ENCODE peak calls at places on chromosomes 12 and 14, in four cellular contexts. Y is GM12878, C is H1, V is K562. A is an unnamed sample.

GRCh38 chr12:50103767-50104321 is at the start of gene GPD1:
- DNase-seq in Y (no peak), V (peak; percentile 76), C (no peak), A (no peak)

GRCh38 chr12:43306066-43306465 is 245.9 kb downstream of the ADAMTS20 start:
- DNase-seq in V (no peak), C (no peak), Y (no peak), A (no peak)

GRCh38 chr14:52885230-52885629 is 65.6 kb downstream of the FERMT2 start:
- DNase-seq in Y (no peak), C (no peak), V (no peak), A (no peak)

GRCh38 chr14:90062852-90063539 is 1.2 kb downstream of the KCNK13 start:
- DNase-seq in Y (no peak), V (no peak), C (no peak), A (no peak)

GRCh38 chr12:92078167-92079053 is 67.2 kb downstream of the BTG1 start:
- DNase-seq in C (no peak), Y (no peak), V (peak; percentile 83), A (no peak)

GRCh38 chr14:67237591-67237990 is 3.6 kb upstream of the PALS1 start:
- DNase-seq in C (no peak), Y (no peak), V (no peak), A (no peak)

GRCh38 chr12:113269257-113269943 is 48.1 kb downstream of the TPCN1 start:
- DNase-seq in Y (no peak), C (no peak), V (no peak), A (no peak)

GRCh38 chr12:60602601-60603000 is 1006.8 kb downstream of the SLC16A7 start:
- DNase-seq in C (no peak), V (no peak), Y (no peak), A (no peak)

GRCh38 chr12:10272466-10272865 is 35.2 kb upstream of the KLRD1 start:
- DNase-seq in V (no peak), C (no peak), Y (no peak), A (no peak)

GRCh38 chr12:22340143-22340542 is 5.6 kb upstream of the ST8SIA1 start:
- DNase-seq in Y (no peak), V (no peak), C (no peak), A (no peak)

GRCh38 chr12:89469361-89469760 is 55.2 kb downstream of the GALNT4 start:
- DNase-seq in C (no peak), V (no peak), Y (no peak), A (no peak)

GRCh38 chr12:110726018-110726417 is 16.7 kb downstream of the PPP1CC start:
- DNase-seq in V (no peak), C (no peak), Y (no peak), A (no peak)

GRCh38 chr14:101333335-101334280 is 227.7 kb upstream of the DIO3 start:
- DNase-seq in V (no peak), C (no peak), Y (no peak), A (no peak)

GRCh38 chr12:93419388-93420034 is 22.2 kb downstream of the UBE2N start:
- DNase-seq in Y (no peak), V (peak; percentile 53), C (no peak), A (no peak)

GRCh38 chr12:106766393-106766826 is 8.1 kb upstream of the RIC8B start:
- DNase-seq in Y (no peak), V (peak; percentile 40), C (no peak), A (no peak)

GRCh38 chr14:86604546-86604945 is 1074.6 kb downstream of the FLRT2 start:
- DNase-seq in C (no peak), Y (no peak), V (no peak), A (no peak)

GRCh38 chr12:17478908-17479673 is 610.9 kb downstream of the RERGL start:
- DNase-seq in V (no peak), Y (no peak), C (no peak), A (no peak)

GRCh38 chr12:48750769-48751356 is 34.4 kb upstream of the CCNT1 start:
- DNase-seq in V (no peak), Y (no peak), C (no peak), A (no peak)

GRCh38 chr12:68624933-68625332 is 14.2 kb downstream of the RAP1B start:
- DNase-seq in V (no peak), C (no peak), Y (no peak), A (no peak)

GRCh38 chr12:94644141-94644575 is 6.2 kb downstream of the TMCC3 start:
- DNase-seq in C (no peak), Y (peak; percentile 26), V (no peak), A (no peak)

GRCh38 chr12:71876400-71876799 is 36.8 kb downstream of the TBC1D15 start:
- DNase-seq in Y (no peak), V (no peak), C (no peak), A (no peak)

DNA sequence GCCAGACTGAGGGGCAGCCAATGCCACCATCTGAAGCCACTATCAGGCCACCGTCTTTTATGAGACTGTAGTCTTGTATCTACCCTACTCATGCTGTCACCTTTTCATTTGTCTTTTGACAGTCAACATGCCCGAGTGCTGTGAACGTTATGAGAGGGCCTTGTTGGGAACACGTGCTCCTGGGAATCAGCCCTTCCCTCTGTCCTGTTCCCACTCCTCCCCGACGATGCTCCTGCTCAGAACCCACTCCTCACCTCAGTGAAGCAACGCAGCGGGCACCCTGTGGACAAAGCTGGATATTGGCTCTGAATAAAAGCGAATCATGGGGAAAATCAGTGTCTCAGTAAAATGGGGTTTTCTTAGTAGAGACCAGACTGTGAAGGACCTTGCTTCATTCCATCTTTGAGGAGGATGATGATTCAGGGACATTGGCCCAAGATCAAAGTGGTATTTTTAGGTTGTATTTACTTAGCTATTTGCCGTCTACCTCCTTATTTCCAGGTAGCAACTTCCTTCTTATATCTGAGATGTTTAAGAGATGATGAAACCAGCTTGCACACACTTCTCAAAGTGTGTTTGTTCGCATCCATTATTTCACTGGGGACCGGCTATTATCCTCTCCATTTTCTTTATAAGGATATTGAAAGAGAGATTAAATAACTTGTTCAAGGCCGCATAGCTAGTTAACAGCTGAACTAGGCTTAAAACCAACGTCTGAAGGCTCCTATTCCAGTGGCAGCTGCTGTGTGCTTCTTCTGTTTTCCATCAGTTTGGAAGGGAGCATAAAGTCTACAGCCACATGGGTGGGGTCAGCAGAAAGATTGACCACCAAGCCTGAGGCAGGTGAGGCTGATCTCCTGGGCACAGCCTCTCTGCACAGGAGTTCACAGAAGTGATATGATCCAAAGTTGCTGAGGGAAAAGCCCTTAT is 43.9 kb upstream of the CTDSP2 start:
- DNase-seq in C (no peak), Y (no peak), V (no peak), A (no peak)
- TF ChIP-seq POLR2AphosphoS5 in C (no peak), Y (no peak), V (no peak), A (no peak)

GRCh38 chr12:563250-563781 is 99.9 kb downstream of the NINJ2 start:
- DNase-seq in V (no peak), Y (no peak), C (no peak), A (no peak)
- TF ChIP-seq TAF1 in V (no peak), Y (no peak), C (no peak), A (no peak)

GRCh38 chr12:45214739-45215418 is 1.0 kb upstream of the ANO6 start:
- DNase-seq in Y (no peak), C (no peak), V (no peak), A (no peak)

GRCh38 chr12:45216983-45217485 is 1.1 kb downstream of the ANO6 start:
- DNase-seq in C (no peak), V (no peak), Y (no peak), A (no peak)

GRCh38 chr12:45216297-45216982 is 545 bp downstream of the ANO6 start:
- DNase-seq in Y (no peak), C (no peak), V (peak; percentile 65), A (peak; percentile 44)

GRCh38 chr12:45214071-45214470 is 1.8 kb upstream of the ANO6 start:
- DNase-seq in C (no peak), Y (no peak), V (no peak), A (no peak)

GRCh38 chr12:45215419-45216296 is at the start of gene ANO6:
- DNase-seq in Y (peak; percentile 76), C (no peak), V (peak; percentile 91), A (peak; percentile 54)
- TF ChIP-seq POLR2A in Y (peak; percentile 92), C (peak; percentile 74), V (peak; percentile 89), A (peak; percentile 86)

GRCh38 chr12:79567164-79567563 is 123.6 kb downstream of the PAWR start:
- DNase-seq in C (no peak), Y (no peak), V (no peak), A (no peak)

GRCh38 chr12:79569679-79570078 is 121.1 kb downstream of the PAWR start:
- DNase-seq in V (no peak), Y (no peak), C (no peak), A (no peak)

GRCh38 chr12:79561401-79562132 is 129.2 kb downstream of the PAWR start:
- DNase-seq in Y (no peak), C (no peak), V (no peak), A (no peak)

GRCh38 chr12:79563021-79563739 is 127.6 kb downstream of the PAWR start:
- DNase-seq in C (no peak), V (no peak), Y (no peak), A (no peak)

GRCh38 chr12:79566452-79566851 is 124.3 kb downstream of the PAWR start:
- DNase-seq in V (no peak), Y (no peak), C (no peak), A (no peak)
- TF ChIP-seq POLR2AphosphoS5 in V (no peak), Y (no peak), C (no peak), A (no peak)

GRCh38 chr14:32329690-32330290 is 692 bp downstream of the AKAP6 start:
- DNase-seq in C (no peak), Y (no peak), V (no peak), A (no peak)

GRCh38 chr14:32329146-32329545 is at the start of gene AKAP6:
- DNase-seq in Y (no peak), V (no peak), C (no peak), A (no peak)

GRCh38 chr14:32332415-32333116 is 3.5 kb downstream of the AKAP6 start:
- DNase-seq in V (no peak), Y (no peak), C (no peak), A (no peak)

GRCh38 chr14:32331227-32331597 is 2.1 kb downstream of the AKAP6 start:
- DNase-seq in V (peak; percentile 73), C (no peak), Y (no peak), A (no peak)

DNA sequence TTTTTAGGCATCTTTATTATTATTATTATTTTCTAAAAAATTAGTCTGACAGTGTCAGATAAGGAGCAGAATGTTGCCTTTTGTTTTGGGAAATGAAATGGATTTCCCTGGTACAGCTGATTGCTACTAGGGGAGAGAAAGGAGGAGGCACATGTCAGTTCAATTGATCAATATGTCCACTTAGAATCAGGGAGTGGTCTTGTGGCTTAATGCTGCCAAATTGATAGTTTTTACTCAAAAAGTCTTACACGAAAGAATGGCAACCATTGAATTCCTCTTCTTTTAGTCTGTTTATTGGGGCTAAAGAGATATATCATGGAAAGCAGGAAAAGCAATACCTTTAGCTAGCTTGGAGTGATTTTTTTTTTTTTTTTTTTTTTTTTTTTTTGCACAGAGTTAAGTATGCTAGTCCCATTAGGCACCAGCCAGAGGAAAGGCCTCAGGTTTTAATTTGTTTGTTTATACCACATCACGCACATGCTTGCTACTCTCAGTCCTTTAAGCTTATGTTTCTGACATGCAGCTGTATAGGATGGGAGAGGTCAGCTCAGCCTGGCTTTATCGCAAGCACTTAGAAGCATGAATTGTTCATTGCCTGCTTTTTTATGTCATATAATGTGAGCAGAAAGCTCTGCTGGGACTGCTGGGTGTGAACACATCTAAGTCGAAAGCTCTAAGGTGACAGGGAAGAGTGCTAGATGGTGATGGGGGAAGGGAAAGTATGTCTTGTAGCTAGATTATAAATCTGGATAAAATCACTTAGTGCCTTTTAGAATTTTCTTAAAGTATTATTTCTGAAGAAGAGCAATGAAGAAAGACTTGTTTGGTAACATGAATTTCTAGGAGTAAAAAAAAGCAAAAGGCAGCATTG is 1.5 kb downstream of the AKAP6 start:
- DNase-seq in V (peak; percentile 20), Y (no peak), C (no peak), A (no peak)
- TF ChIP-seq TAF1 in V (no peak), Y (no peak), C (no peak), A (no peak)

GRCh38 chr14:96256420-96256819 is 410 bp downstream of the BDKRB1 start:
- DNase-seq in V (no peak), Y (no peak), C (no peak), A (no peak)
- TF ChIP-seq POLR2A in V (no peak), Y (no peak), C (no peak), A (no peak)

A was measured in GM12892.